ENCODE peak calls at places on chromosomes 7 and 10, in four cellular contexts. C is HFF-Myc, J is A549, B is NB4. Z is an unnamed sample.

GRCh38 chr10:92891885-92892705 is 43.8 kb downstream of the EXOC6 start:
- DNase-seq in C (peak; percentile 79), J (peak; percentile 95), B (no peak), Z (no peak)

GRCh38 chr7:87886875-87887274 is 10.6 kb downstream of the DBF4 start:
- DNase-seq in C (no peak), J (peak; percentile 41), B (peak; percentile 52), Z (no peak)

GRCh38 chr10:103533827-103534226 is 40.3 kb downstream of the NEURL1 start:
- DNase-seq in C (no peak), J (no peak), B (no peak), Z (no peak)

GRCh38 chr7:127107601-127108007 is 145.1 kb downstream of the GRM8 start:
- DNase-seq in C (peak; percentile 33), J (peak; percentile 66), B (peak; percentile 76), Z (no peak)

GRCh38 chr10:34664706-34665105 is 150.4 kb downstream of the PARD3 start:
- DNase-seq in C (no peak), J (no peak), B (no peak), Z (no peak)

GRCh38 chr10:104259999-104260774 is 5.5 kb downstream of the GSTO1 start:
- DNase-seq in C (no peak), J (no peak), B (no peak), Z (no peak)

GRCh38 chr7:128841961-128842673 is 11.9 kb downstream of the FLNC start:
- DNase-seq in C (no peak), J (peak; percentile 48), B (peak; percentile 76), Z (no peak)

GRCh38 chr10:58512470-58513188 is at the start of gene BICC1:
- DNase-seq in C (no peak), J (peak; percentile 55), B (no peak), Z (no peak)

GRCh38 chr7:53596230-53596629 is 560.8 kb downstream of the POM121L12 start:
- DNase-seq in C (no peak), J (no peak), B (peak; percentile 82), Z (no peak)

GRCh38 chr10:49649294-49649693 is 30.2 kb upstream of the C10orf53 start:
- DNase-seq in C (no peak), J (no peak), B (peak; percentile 99), Z (no peak)

GRCh38 chr7:82592416-82592815 is 148.8 kb upstream of the CACNA2D1 start:
- DNase-seq in C (no peak), J (no peak), B (no peak), Z (no peak)
- TF ChIP-seq CTCF in C (no peak), J (no peak), B (no peak), Z (no peak)

DNA sequence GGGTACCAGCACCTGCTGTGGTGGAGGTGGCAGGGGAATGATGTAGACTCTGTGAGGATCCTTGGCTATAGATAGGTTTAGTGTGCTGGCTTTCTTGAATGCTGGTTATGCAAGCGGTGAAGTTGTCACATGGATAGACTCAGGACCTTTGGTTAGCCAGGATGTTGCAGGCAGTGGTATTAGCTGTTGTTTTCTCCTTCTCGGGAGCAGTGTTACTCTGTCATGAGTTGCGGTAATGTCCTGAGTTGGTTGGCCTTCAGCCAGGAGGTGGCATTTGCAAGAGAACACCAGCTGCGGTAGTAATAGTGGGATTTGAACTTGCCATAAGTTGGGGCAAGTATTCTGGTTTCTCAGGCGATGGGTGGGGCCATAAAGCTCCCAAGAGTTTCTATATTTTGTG is 10.8 kb downstream of the AGK start:
- DNase-seq in C (no peak), J (no peak), B (no peak), Z (no peak)
- TF ChIP-seq CTCF in C (no peak), J (no peak), B (no peak), Z (no peak)

GRCh38 chr7:133164444-133164843 is 82.6 kb upstream of the CHCHD3 start:
- DNase-seq in C (no peak), J (no peak), B (no peak), Z (no peak)
- TF ChIP-seq CTCF in C (no peak), J (no peak), B (no peak), Z (no peak)

GRCh38 chr10:31353574-31353973 is 34.6 kb downstream of the ZEB1 start:
- DNase-seq in C (peak; percentile 30), J (peak; percentile 53), B (peak; percentile 57), Z (no peak)
- TF ChIP-seq CTCF in C (peak; percentile 9), J (no peak), B (no peak), Z (no peak)

GRCh38 chr10:89256338-89256737 is 4.8 kb upstream of the LIPA start:
- DNase-seq in C (no peak), J (no peak), B (peak; percentile 33), Z (no peak)

GRCh38 chr10:89249066-89249465 is 2.5 kb downstream of the LIPA start:
- DNase-seq in C (no peak), J (no peak), B (no peak), Z (no peak)

GRCh38 chr10:89252225-89252585 is 630 bp upstream of the LIPA start:
- DNase-seq in C (no peak), J (no peak), B (no peak), Z (no peak)

GRCh38 chr10:89250814-89251416 is 660 bp downstream of the LIPA start:
- DNase-seq in C (no peak), J (no peak), B (no peak), Z (no peak)

DNA sequence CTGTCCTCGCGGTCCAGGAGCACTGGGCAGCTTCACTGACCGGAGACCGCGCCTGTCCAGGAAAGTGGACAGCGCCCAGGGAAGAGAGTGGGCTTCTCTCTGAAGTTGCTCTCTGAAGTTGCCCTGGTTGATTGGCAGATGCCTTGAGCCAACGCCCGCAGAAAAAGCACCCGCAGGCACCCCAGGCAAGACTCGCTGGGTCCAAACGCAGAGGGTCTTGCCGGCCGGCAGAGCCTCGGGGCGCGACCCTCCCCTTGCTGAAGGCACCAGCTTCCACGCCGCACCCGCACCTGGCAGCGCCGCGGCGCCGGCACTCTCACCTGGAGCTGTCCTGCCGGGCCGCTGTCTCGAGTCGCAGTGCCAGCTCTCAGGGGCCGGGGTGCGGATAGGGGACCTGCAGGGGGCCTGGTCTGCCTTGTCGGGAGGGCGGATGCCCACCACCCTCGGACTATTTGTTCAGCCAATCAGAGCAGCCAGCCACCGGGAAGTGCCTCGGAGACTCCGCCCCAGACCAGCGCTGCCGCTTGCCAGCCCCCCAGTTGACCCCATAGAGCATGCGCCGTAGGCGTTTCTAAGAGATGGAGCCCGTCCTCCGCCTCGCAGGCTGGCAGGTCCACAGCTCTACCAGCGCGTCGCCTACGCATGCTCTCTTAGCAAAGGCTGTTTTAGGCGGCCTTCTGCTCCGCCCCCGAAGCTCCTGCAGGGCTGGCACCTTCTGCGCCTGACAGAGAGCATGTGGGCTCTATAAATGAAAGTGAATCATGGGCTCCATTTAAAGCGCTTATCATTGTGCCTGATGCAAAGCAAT is at the start of gene LIPA:
- DNase-seq in C (peak; percentile 89), J (peak; percentile 98), B (peak; percentile 99), Z (peak; percentile 82)
- TF ChIP-seq CTCF in C (no peak), J (no peak), B (no peak), Z (no peak)

GRCh38 chr7:149787428-149788299 is 14.3 kb upstream of the ZNF467 start:
- DNase-seq in C (no peak), J (peak; percentile 58), B (peak; percentile 67), Z (no peak)
- TF ChIP-seq CTCF in C (no peak), J (peak; percentile 36), B (peak; percentile 71), Z (peak; percentile 15)

GRCh38 chr7:137245890-137246289 is 97.6 kb downstream of the PTN start:
- DNase-seq in C (no peak), J (no peak), B (no peak), Z (no peak)
- TF ChIP-seq CTCF in C (no peak), J (no peak), B (no peak), Z (no peak)

Z was measured in CD14-positive monocyte.